ENCODE peak calls at places on chromosomes 12 and 14, in ten cellular contexts. K is mucosa of gallbladder; V is testis; A is neural crest cell; E is transverse colon; D is iPS-NIHi11; U is AG04450; P is IMR-90; Q is fibroblast of villous mesenchyme; I is activated CD4-positive, CD25-positive, alpha-beta regulatory T cell. M is an unnamed sample.

GRCh38 chr12:116318738-116319050 is 41.2 kb upstream of the MED13L start:
- DNase-seq in K (no peak), V (no peak), A (no peak), E (no peak), D (peak; percentile 31), U (no peak), P (no peak), Q (no peak), I (no peak), M (no peak)

GRCh38 chr14:91752956-91753355 is 21.1 kb upstream of the CATSPERB start:
- DNase-seq in K (no peak), V (peak; percentile 37), A (no peak), E (no peak), D (peak; percentile 12), U (no peak), P (no peak), Q (no peak), I (no peak), M (no peak)

GRCh38 chr12:116183741-116184141 is 93.8 kb downstream of the MED13L start:
- DNase-seq in K (no peak), V (no peak), A (no peak), E (no peak), D (no peak), U (no peak), P (peak; percentile 47), Q (no peak), I (no peak), M (peak; percentile 14)

GRCh38 chr12:18261906-18262305 is 588 bp downstream of the PIK3C2G start:
- DNase-seq in K (no peak), V (no peak), A (no peak), E (no peak), D (no peak), U (no peak), P (no peak), Q (no peak), I (no peak), M (no peak)

GRCh38 chr12:91406920-91407341 is 224.3 kb upstream of the DCN start:
- DNase-seq in K (no peak), V (no peak), A (no peak), E (peak; percentile 10), D (peak; percentile 8), U (no peak), P (no peak), Q (no peak), I (no peak), M (no peak)

GRCh38 chr12:46154221-46154975 is 114.4 kb downstream of the SLC38A1 start:
- DNase-seq in K (no peak), V (no peak), A (no peak), E (no peak), D (no peak), U (no peak), P (peak; percentile 81), Q (peak; percentile 82), I (no peak), M (peak; percentile 66)

GRCh38 chr14:87745507-87746118 is 247.4 kb downstream of the GALC start:
- DNase-seq in K (no peak), V (peak; percentile 58), A (peak; percentile 25), E (no peak), D (peak; percentile 63), U (no peak), P (peak; percentile 7), Q (peak; percentile 8), I (no peak), M (peak; percentile 12)

GRCh38 chr14:35480119-35480769 is 53.7 kb upstream of the INSM2 start:
- DNase-seq in K (no peak), V (no peak), A (no peak), E (no peak), D (no peak), U (no peak), P (peak; percentile 3), Q (no peak), I (no peak), M (no peak)

GRCh38 chr12:122250047-122250446 is 16.2 kb downstream of the VPS33A start:
- DNase-seq in K (no peak), V (no peak), A (no peak), E (no peak), D (no peak), U (no peak), P (no peak), Q (no peak), I (no peak), M (no peak)

GRCh38 chr12:3683670-3684069 is 69.2 kb downstream of the CRACR2A start:
- DNase-seq in K (no peak), V (peak; percentile 36), A (no peak), E (no peak), D (no peak), U (no peak), P (peak; percentile 31), Q (peak; percentile 23), I (no peak), M (peak; percentile 38)

GRCh38 chr12:56029666-56030293 is 8.9 kb downstream of the IKZF4 start:
- DNase-seq in K (peak; percentile 38), V (peak; percentile 57), A (peak; percentile 45), E (peak; percentile 47), D (peak; percentile 68), U (no peak), P (peak; percentile 67), Q (peak; percentile 76), I (no peak), M (peak; percentile 71)

GRCh38 chr12:51238037-51238509 is 553 bp upstream of the DAZAP2 start:
- DNase-seq in K (no peak), V (no peak), A (no peak), E (peak; percentile 41), D (no peak), U (no peak), P (no peak), Q (no peak), I (no peak), M (peak; percentile 20)

GRCh38 chr12:124625867-124626675 is 58.7 kb upstream of the NCOR2 start:
- DNase-seq in K (peak; percentile 74), V (peak; percentile 76), A (peak; percentile 59), E (peak; percentile 87), D (peak; percentile 50), U (no peak), P (peak; percentile 53), Q (peak; percentile 74), I (no peak), M (peak; percentile 82)

GRCh38 chr12:50509009-50509663 is 4.4 kb downstream of the DIP2B start:
- DNase-seq in K (no peak), V (no peak), A (no peak), E (no peak), D (no peak), U (no peak), P (no peak), Q (no peak), I (no peak), M (no peak)

GRCh38 chr14:83913466-83913865 is 1616.5 kb upstream of the FLRT2 start:
- DNase-seq in K (no peak), V (no peak), A (no peak), E (no peak), D (no peak), U (no peak), P (peak; percentile 43), Q (no peak), I (no peak), M (no peak)

GRCh38 chr14:83170165-83170564 is 1636.5 kb upstream of the SEL1L start:
- DNase-seq in K (no peak), V (no peak), A (no peak), E (no peak), D (no peak), U (no peak), P (peak; percentile 24), Q (no peak), I (no peak), M (no peak)

GRCh38 chr12:50110127-50110761 is 1.8 kb upstream of the COX14 start:
- DNase-seq in K (peak; percentile 74), V (no peak), A (no peak), E (peak; percentile 78), D (no peak), U (no peak), P (no peak), Q (no peak), I (no peak), M (no peak)

GRCh38 chr12:11607313-11608081 is 42.0 kb upstream of the ETV6 start:
- DNase-seq in K (peak; percentile 65), V (no peak), A (no peak), E (peak; percentile 68), D (no peak), U (peak; percentile 49), P (peak; percentile 65), Q (peak; percentile 90), I (no peak), M (no peak)

M was measured in dermis microvascular lymphatic vessel endothelial cell.